ENCODE peak calls at places on chromosomes 3 and 15, in ten cellular contexts. B is sigmoid colon, Q is spleen, P is stomach, F is transverse colon, Y is SK-N-SH, D is HL-60, N is suprapubic skin, L is H1, V is breast epithelium. J is an unnamed sample.
A peak's percentile ranks its signal among the peaks of the same experiment; 100 is the strongest.

GRCh38 chr3:64848822-64849221 is 161.0 kb upstream of the ADAMTS9 start:
- DNase-seq in F (peak; percentile 9), L (no peak), Q (no peak), Y (no peak), B (no peak), V (no peak), N (no peak), D (no peak), P (peak; percentile 26), J (no peak)

GRCh38 chr15:59587085-59587826 is 24.3 kb upstream of the GCNT3 start:
- DNase-seq in Q (no peak), F (no peak), D (no peak), V (no peak), L (no peak), B (no peak), P (no peak), N (no peak), Y (no peak), J (no peak)

GRCh38 chr3:172140499-172141391 is 101.4 kb downstream of the FNDC3B start:
- DNase-seq in P (no peak), N (no peak), F (peak; percentile 65), Y (no peak), Q (no peak), L (no peak), V (peak; percentile 59), D (no peak), B (peak; percentile 78), J (no peak)

GRCh38 chr3:156665296-156665695 is 9.1 kb upstream of the TIPARP start:
- DNase-seq in F (no peak), V (no peak), L (no peak), D (no peak), N (no peak), Y (no peak), P (no peak), B (no peak), Q (no peak), J (no peak)

GRCh38 chr3:196673632-196674031 is 34.1 kb downstream of the NRROS start:
- DNase-seq in Y (no peak), L (no peak), Q (no peak), N (no peak), F (no peak), B (no peak), D (no peak), P (no peak), V (no peak), J (no peak)

GRCh38 chr3:8810561-8810960 is 41.1 kb upstream of the OXTR start:
- DNase-seq in F (no peak), L (no peak), Q (no peak), V (no peak), P (no peak), Y (no peak), B (no peak), N (no peak), D (no peak), J (no peak)

GRCh38 chr3:139518926-139519842 is 20.4 kb downstream of the RBP1 start:
- DNase-seq in Q (no peak), N (peak; percentile 58), P (no peak), Y (no peak), V (no peak), B (no peak), D (no peak), L (no peak), F (no peak), J (no peak)

GRCh38 chr3:175433026-175433668 is 574.0 kb downstream of the NAALADL2 start:
- DNase-seq in N (no peak), Y (no peak), B (no peak), Q (no peak), P (no peak), F (no peak), D (no peak), L (no peak), V (no peak), J (no peak)

GRCh38 chr3:143331336-143331735 is 211.8 kb downstream of the CHST2 start:
- DNase-seq in N (no peak), F (no peak), Q (no peak), P (no peak), V (no peak), L (no peak), D (no peak), Y (no peak), B (no peak), J (no peak)

GRCh38 chr3:157077565-157077991 is 82.4 kb downstream of the CCNL1 start:
- DNase-seq in N (no peak), B (no peak), Q (no peak), L (no peak), F (no peak), V (no peak), P (peak; percentile 4), D (no peak), Y (no peak), J (no peak)

GRCh38 chr3:182969277-182969676 is 11.1 kb downstream of the DCUN1D1 start:
- DNase-seq in N (no peak), F (no peak), V (no peak), L (no peak), P (no peak), Q (no peak), D (no peak), Y (no peak), B (no peak), J (no peak)

GRCh38 chr3:5423076-5423475 is 235.6 kb downstream of the EDEM1 start:
- DNase-seq in B (no peak), V (no peak), F (no peak), Y (no peak), P (no peak), L (no peak), D (no peak), N (no peak), Q (no peak), J (peak; percentile 28)

GRCh38 chr15:90882781-90883525 is 1.4 kb upstream of the FES start:
- DNase-seq in V (no peak), D (no peak), N (no peak), L (no peak), P (no peak), B (no peak), Y (no peak), F (no peak), Q (peak; percentile 73), J (no peak)

GRCh38 chr15:92451225-92451825 is 57.6 kb downstream of the ST8SIA2 start:
- DNase-seq in Q (no peak), N (no peak), D (no peak), L (no peak), F (no peak), Y (no peak), V (no peak), B (no peak), P (no peak), J (no peak)

GRCh38 chr3:71881041-71881440 is 96.1 kb upstream of the PROK2 start:
- DNase-seq in Y (no peak), N (no peak), L (no peak), V (no peak), F (no peak), B (no peak), P (no peak), Q (no peak), D (no peak), J (no peak)

GRCh38 chr15:39657714-39658113 is 76.8 kb downstream of the THBS1 start:
- DNase-seq in F (no peak), D (no peak), L (no peak), N (no peak), V (no peak), Y (no peak), Q (no peak), B (no peak), P (no peak), J (no peak)

DNA sequence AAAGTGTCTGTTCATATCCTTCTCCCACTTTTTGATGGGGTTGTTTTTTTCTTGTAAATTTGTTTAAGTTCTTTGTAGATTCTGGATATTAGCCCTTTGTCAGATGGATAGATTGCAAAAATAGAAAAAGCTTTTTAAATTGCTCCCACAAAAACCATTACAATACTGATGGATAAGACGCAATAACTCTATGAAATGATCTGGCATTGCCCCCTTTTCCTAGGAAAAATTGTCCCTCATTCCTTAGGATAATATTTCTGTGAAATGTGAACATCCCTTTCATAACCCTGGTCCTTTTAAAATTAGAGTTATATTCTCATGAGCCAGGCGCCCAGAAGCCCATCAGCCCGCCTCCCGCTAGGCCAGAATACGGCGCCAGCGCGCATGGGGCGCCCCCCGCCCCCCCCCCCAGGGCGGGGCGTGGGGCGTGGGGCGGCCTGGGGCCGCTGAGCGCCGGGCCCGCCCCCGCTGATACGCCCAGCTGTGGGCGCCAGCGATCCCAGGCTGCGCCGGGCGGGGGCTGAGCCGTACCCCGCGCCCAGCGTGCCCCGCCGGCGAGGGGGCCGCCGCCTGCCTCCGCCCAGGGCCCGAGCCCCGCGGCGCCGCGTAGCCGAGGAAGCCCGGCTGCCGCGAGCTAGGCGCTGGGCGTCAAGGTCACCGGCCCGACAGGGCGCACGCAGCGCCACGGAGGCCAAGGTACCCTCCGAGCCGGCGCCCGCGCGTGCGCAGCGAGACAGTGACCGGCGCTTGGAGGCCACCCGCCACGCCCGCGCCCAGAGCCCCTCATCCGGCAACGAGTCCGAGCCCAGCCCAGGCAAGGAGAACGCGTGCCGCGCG is 11.1 kb upstream of the ROPN1B start:
- DNase-seq in F (no peak), N (no peak), L (no peak), Q (no peak), B (no peak), V (no peak), P (no peak), Y (peak; percentile 79), D (no peak), J (peak; percentile 76)
- H3K4me3 ChIP-seq in F (peak overlapping the region; percentile 9), N (peak overlapping the region; percentile 43), L (no peak overlapping the region), Q (no peak overlapping the region), B (no peak overlapping the region), V (no peak overlapping the region), P (peak overlapping the region; percentile 14), Y (no peak overlapping the region), D (no peak overlapping the region), J (peak overlapping the region; percentile 4)

GRCh38 chr3:25468866-25469319 is 40.8 kb downstream of the RARB start:
- DNase-seq in N (peak; percentile 84), V (peak; percentile 87), P (no peak), Q (peak; percentile 81), B (peak; percentile 89), F (peak; percentile 14), Y (peak; percentile 23), L (no peak), D (no peak), J (no peak)
- TF ChIP-seq POLR2AphosphoS5 in N (no peak), V (peak; percentile 71), P (no peak), Q (peak; percentile 29), B (peak; percentile 54), F (no peak), Y (no peak), L (no peak), D (no peak), J (no peak)

DNA sequence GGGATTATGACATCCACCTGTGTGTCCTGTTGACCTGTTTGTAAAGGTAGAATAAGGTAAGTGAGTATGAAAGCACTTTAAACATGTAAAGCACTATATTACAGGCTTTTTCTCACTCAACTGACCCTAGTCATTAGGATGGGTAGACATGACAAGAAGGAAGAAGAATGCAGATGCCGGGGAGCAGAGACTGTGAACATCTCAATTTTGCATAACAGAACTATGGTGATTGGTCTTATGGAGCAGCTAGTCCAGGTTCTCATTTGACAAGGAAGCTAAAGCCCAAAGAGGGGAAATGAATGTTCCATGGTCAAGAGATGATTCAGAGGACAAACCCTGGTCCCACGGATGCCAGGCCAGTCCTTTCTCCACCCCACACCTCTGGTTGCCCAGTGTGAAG is 200.1 kb upstream of the BCL6 start:
- DNase-seq in B (no peak), V (no peak), N (no peak), L (no peak), P (no peak), F (no peak), Q (no peak), Y (no peak), D (no peak), J (no peak)
- H3K4me3 ChIP-seq in B (no peak overlapping the region), V (no peak overlapping the region), N (no peak overlapping the region), L (no peak overlapping the region), P (no peak overlapping the region), F (no peak overlapping the region), Q (no peak overlapping the region), Y (no peak overlapping the region), D (no peak overlapping the region), J (no peak overlapping the region)

GRCh38 chr3:179563298-179563934 is 690 bp downstream of the ACTL6A start:
- DNase-seq in B (peak; percentile 85), Y (peak; percentile 66), D (peak; percentile 41), L (peak; percentile 27), N (peak; percentile 87), P (peak; percentile 67), Q (peak; percentile 91), F (peak; percentile 73), V (peak; percentile 47), J (peak; percentile 74)
- TF ChIP-seq POLR2AphosphoS5 in B (no peak), Y (no peak), D (peak; percentile 24), L (peak; percentile 85), N (no peak), P (no peak), Q (no peak), F (no peak), V (no peak), J (no peak)

J was measured in upper lobe of left lung.